ENCODE peak calls at places on chromosomes 16 and 17, in eight cellular contexts. O, H, F, Z, N, I, Y and S are unnamed samples.

GRCh38 chr16:24589997-24590396 is 50.6 kb downstream of the RBBP6 start:
- DNase-seq in O (no peak), H (no peak), F (no peak), Z (no peak), N (no peak), I (no peak), Y (no peak), S (no peak)

GRCh38 chr17:601462-602303 is 113.0 kb downstream of the VPS53 start:
- DNase-seq in O (no peak), H (no peak), F (no peak), Z (no peak), N (no peak), I (no peak), Y (no peak), S (peak)

GRCh38 chr16:90057738-90058173 is 19.4 kb downstream of the PRDM7 start:
- DNase-seq in O (no peak), H (no peak), F (no peak), Z (peak), N (no peak), I (no peak), Y (no peak), S (peak)

GRCh38 chr16:69839240-69839688 is 77.1 kb downstream of the WWP2 start:
- DNase-seq in O (no peak), H (no peak), F (no peak), Z (no peak), N (no peak), I (no peak), Y (no peak), S (peak)

GRCh38 chr16:9706217-9706616 is 476.0 kb downstream of the GRIN2A start:
- DNase-seq in O (no peak), H (no peak), F (no peak), Z (no peak), N (no peak), I (no peak), Y (no peak), S (no peak)

GRCh38 chr17:80124351-80124981 is 22.5 kb downstream of the EIF4A3 start:
- DNase-seq in O (no peak), H (peak), F (peak), Z (peak), N (no peak), I (no peak), Y (peak), S (peak)

GRCh38 chr16:89957214-89957785 is 8.7 kb downstream of the DEF8 start:
- DNase-seq in O (peak), H (no peak), F (no peak), Z (no peak), N (no peak), I (no peak), Y (no peak), S (no peak)

GRCh38 chr16:68993885-68994284 is 111.6 kb upstream of the HAS3 start:
- DNase-seq in O (no peak), H (no peak), F (peak), Z (peak), N (no peak), I (no peak), Y (no peak), S (peak)

GRCh38 chr17:73338566-73339247 is 26.9 kb upstream of the CDC42EP4 start:
- DNase-seq in O (no peak), H (no peak), F (no peak), Z (no peak), N (no peak), I (no peak), Y (no peak), S (no peak)

GRCh38 chr17:27332052-27332403 is 38.1 kb downstream of the WSB1 start:
- DNase-seq in O (no peak), H (no peak), F (no peak), Z (no peak), N (no peak), I (no peak), Y (no peak), S (no peak)